ENCODE peak calls at places on chromosomes 12 and 14, in nine cellular contexts. One of them, this sample, is unnamed.

GRCh38 chr12:57740656-57741412 is 2.3 kb upstream of the AGAP2 start:
- DNase-seq in AML-193: peak
- DNase-seq in cardiac fibroblast: no peak
- DNase-seq in fibroblast of the aortic adventitia: no peak
- DNase-seq in astrocyte of the cerebellum: no peak
- DNase-seq in activated effector memory CD4-positive, alpha-beta T cell treated with anti-CD3 and anti-CD28 coated beads, Interleukin-2, amount 50 U/mL, for 16 hours: peak
- DNase-seq in T-helper 1 cell: peak
- DNase-seq in A549: no peak
- DNase-seq in T-cell: peak
- DNase-seq in this sample: peak

GRCh38 chr14:75295061-75295461 is 16.4 kb downstream of the FOS start:
- DNase-seq in fibroblast of the aortic adventitia: peak
- DNase-seq in A549: peak
- DNase-seq in T-cell: no peak
- DNase-seq in cardiac fibroblast: peak
- DNase-seq in activated effector memory CD4-positive, alpha-beta T cell treated with anti-CD3 and anti-CD28 coated beads, Interleukin-2, amount 50 U/mL, for 16 hours: no peak
- DNase-seq in AML-193: no peak
- DNase-seq in T-helper 1 cell: no peak
- DNase-seq in astrocyte of the cerebellum: no peak
- DNase-seq in this sample: peak

GRCh38 chr14:54331516-54331915 is 65.3 kb upstream of the CDKN3 start:
- DNase-seq in cardiac fibroblast: no peak
- DNase-seq in astrocyte of the cerebellum: no peak
- DNase-seq in AML-193: no peak
- DNase-seq in A549: no peak
- DNase-seq in T-helper 1 cell: no peak
- DNase-seq in fibroblast of the aortic adventitia: no peak
- DNase-seq in T-cell: no peak
- DNase-seq in activated effector memory CD4-positive, alpha-beta T cell treated with anti-CD3 and anti-CD28 coated beads, Interleukin-2, amount 50 U/mL, for 16 hours: no peak
- DNase-seq in this sample: no peak

GRCh38 chr14:64191756-64192155 is 102.4 kb downstream of the ESR2 start:
- DNase-seq in A549: no peak
- DNase-seq in astrocyte of the cerebellum: peak
- DNase-seq in AML-193: no peak
- DNase-seq in fibroblast of the aortic adventitia: peak
- DNase-seq in activated effector memory CD4-positive, alpha-beta T cell treated with anti-CD3 and anti-CD28 coated beads, Interleukin-2, amount 50 U/mL, for 16 hours: no peak
- DNase-seq in cardiac fibroblast: peak
- DNase-seq in T-helper 1 cell: no peak
- DNase-seq in T-cell: no peak
- DNase-seq in this sample: peak

GRCh38 chr12:64782181-64782580 is 23.0 kb upstream of the GNS start:
- DNase-seq in cardiac fibroblast: no peak
- DNase-seq in T-cell: no peak
- DNase-seq in AML-193: peak
- DNase-seq in astrocyte of the cerebellum: no peak
- DNase-seq in activated effector memory CD4-positive, alpha-beta T cell treated with anti-CD3 and anti-CD28 coated beads, Interleukin-2, amount 50 U/mL, for 16 hours: no peak
- DNase-seq in T-helper 1 cell: no peak
- DNase-seq in A549: no peak
- DNase-seq in fibroblast of the aortic adventitia: no peak
- DNase-seq in this sample: no peak

GRCh38 chr14:96079066-96079465 is 39.9 kb downstream of the C14orf132 start:
- DNase-seq in cardiac fibroblast: no peak
- DNase-seq in A549: no peak
- DNase-seq in T-helper 1 cell: no peak
- DNase-seq in AML-193: no peak
- DNase-seq in activated effector memory CD4-positive, alpha-beta T cell treated with anti-CD3 and anti-CD28 coated beads, Interleukin-2, amount 50 U/mL, for 16 hours: peak
- DNase-seq in T-cell: no peak
- DNase-seq in fibroblast of the aortic adventitia: no peak
- DNase-seq in astrocyte of the cerebellum: no peak
- DNase-seq in this sample: no peak

GRCh38 chr12:69657376-69658137 is 41.5 kb downstream of the BEST3 start:
- DNase-seq in A549: no peak
- DNase-seq in cardiac fibroblast: peak
- DNase-seq in AML-193: no peak
- DNase-seq in T-helper 1 cell: no peak
- DNase-seq in astrocyte of the cerebellum: no peak
- DNase-seq in T-cell: no peak
- DNase-seq in fibroblast of the aortic adventitia: peak
- DNase-seq in activated effector memory CD4-positive, alpha-beta T cell treated with anti-CD3 and anti-CD28 coated beads, Interleukin-2, amount 50 U/mL, for 16 hours: no peak
- DNase-seq in this sample: no peak

GRCh38 chr12:52380271-52380694 is 5.2 kb downstream of the KRT84 start:
- DNase-seq in A549: peak
- DNase-seq in astrocyte of the cerebellum: no peak
- DNase-seq in fibroblast of the aortic adventitia: peak
- DNase-seq in T-helper 1 cell: no peak
- DNase-seq in activated effector memory CD4-positive, alpha-beta T cell treated with anti-CD3 and anti-CD28 coated beads, Interleukin-2, amount 50 U/mL, for 16 hours: no peak
- DNase-seq in cardiac fibroblast: peak
- DNase-seq in AML-193: no peak
- DNase-seq in T-cell: no peak
- DNase-seq in this sample: no peak

GRCh38 chr14:68879321-68879781 is 86.5 kb upstream of the ZFP36L1 start:
- DNase-seq in fibroblast of the aortic adventitia: no peak
- DNase-seq in astrocyte of the cerebellum: no peak
- DNase-seq in T-helper 1 cell: no peak
- DNase-seq in A549: no peak
- DNase-seq in activated effector memory CD4-positive, alpha-beta T cell treated with anti-CD3 and anti-CD28 coated beads, Interleukin-2, amount 50 U/mL, for 16 hours: peak
- DNase-seq in AML-193: no peak
- DNase-seq in cardiac fibroblast: no peak
- DNase-seq in T-cell: no peak
- DNase-seq in this sample: no peak

GRCh38 chr12:121466800-121467637 is 67.1 kb downstream of the RNF34 start:
- DNase-seq in activated effector memory CD4-positive, alpha-beta T cell treated with anti-CD3 and anti-CD28 coated beads, Interleukin-2, amount 50 U/mL, for 16 hours: peak
- DNase-seq in A549: peak
- DNase-seq in fibroblast of the aortic adventitia: peak
- DNase-seq in AML-193: peak
- DNase-seq in T-helper 1 cell: peak
- DNase-seq in T-cell: peak
- DNase-seq in cardiac fibroblast: peak
- DNase-seq in astrocyte of the cerebellum: peak
- DNase-seq in this sample: peak

GRCh38 chr12:110102255-110102654 is 21.9 kb upstream of the IFT81 start:
- DNase-seq in activated effector memory CD4-positive, alpha-beta T cell treated with anti-CD3 and anti-CD28 coated beads, Interleukin-2, amount 50 U/mL, for 16 hours: peak
- DNase-seq in fibroblast of the aortic adventitia: peak
- DNase-seq in T-helper 1 cell: no peak
- DNase-seq in AML-193: peak
- DNase-seq in astrocyte of the cerebellum: peak
- DNase-seq in A549: peak
- DNase-seq in T-cell: no peak
- DNase-seq in cardiac fibroblast: peak
- DNase-seq in this sample: peak

GRCh38 chr12:53733051-53733812 is 6.0 kb upstream of the CALCOCO1 start:
- DNase-seq in fibroblast of the aortic adventitia: peak
- DNase-seq in T-cell: no peak
- DNase-seq in activated effector memory CD4-positive, alpha-beta T cell treated with anti-CD3 and anti-CD28 coated beads, Interleukin-2, amount 50 U/mL, for 16 hours: no peak
- DNase-seq in T-helper 1 cell: no peak
- DNase-seq in AML-193: no peak
- DNase-seq in cardiac fibroblast: no peak
- DNase-seq in A549: no peak
- DNase-seq in astrocyte of the cerebellum: peak
- DNase-seq in this sample: no peak

GRCh38 chr14:36658091-36659009 is 3.3 kb upstream of the PAX9 start:
- DNase-seq in T-helper 1 cell: no peak
- DNase-seq in fibroblast of the aortic adventitia: no peak
- DNase-seq in activated effector memory CD4-positive, alpha-beta T cell treated with anti-CD3 and anti-CD28 coated beads, Interleukin-2, amount 50 U/mL, for 16 hours: no peak
- DNase-seq in AML-193: no peak
- DNase-seq in cardiac fibroblast: no peak
- DNase-seq in A549: no peak
- DNase-seq in T-cell: no peak
- DNase-seq in astrocyte of the cerebellum: no peak
- DNase-seq in this sample: no peak

GRCh38 chr12:82867782-82868505 is 181.2 kb downstream of the TMTC2 start:
- DNase-seq in activated effector memory CD4-positive, alpha-beta T cell treated with anti-CD3 and anti-CD28 coated beads, Interleukin-2, amount 50 U/mL, for 16 hours: no peak
- DNase-seq in T-helper 1 cell: no peak
- DNase-seq in astrocyte of the cerebellum: no peak
- DNase-seq in AML-193: no peak
- DNase-seq in T-cell: no peak
- DNase-seq in A549: no peak
- DNase-seq in fibroblast of the aortic adventitia: no peak
- DNase-seq in cardiac fibroblast: no peak
- DNase-seq in this sample: no peak

GRCh38 chr14:49189381-49189780 is 396.8 kb downstream of the RPS29 start:
- DNase-seq in T-cell: no peak
- DNase-seq in AML-193: no peak
- DNase-seq in activated effector memory CD4-positive, alpha-beta T cell treated with anti-CD3 and anti-CD28 coated beads, Interleukin-2, amount 50 U/mL, for 16 hours: no peak
- DNase-seq in T-helper 1 cell: no peak
- DNase-seq in astrocyte of the cerebellum: no peak
- DNase-seq in A549: no peak
- DNase-seq in fibroblast of the aortic adventitia: no peak
- DNase-seq in cardiac fibroblast: no peak
- DNase-seq in this sample: no peak

GRCh38 chr12:110165540-110166159 is 41.5 kb downstream of the IFT81 start:
- DNase-seq in T-cell: no peak
- DNase-seq in AML-193: no peak
- DNase-seq in astrocyte of the cerebellum: no peak
- DNase-seq in T-helper 1 cell: no peak
- DNase-seq in fibroblast of the aortic adventitia: no peak
- DNase-seq in activated effector memory CD4-positive, alpha-beta T cell treated with anti-CD3 and anti-CD28 coated beads, Interleukin-2, amount 50 U/mL, for 16 hours: no peak
- DNase-seq in cardiac fibroblast: no peak
- DNase-seq in A549: no peak
- DNase-seq in this sample: no peak

GRCh38 chr14:72559669-72560068 is 334.2 kb downstream of the DPF3 start:
- DNase-seq in astrocyte of the cerebellum: no peak
- DNase-seq in activated effector memory CD4-positive, alpha-beta T cell treated with anti-CD3 and anti-CD28 coated beads, Interleukin-2, amount 50 U/mL, for 16 hours: no peak
- DNase-seq in cardiac fibroblast: no peak
- DNase-seq in fibroblast of the aortic adventitia: no peak
- DNase-seq in T-cell: no peak
- DNase-seq in A549: no peak
- DNase-seq in T-helper 1 cell: no peak
- DNase-seq in AML-193: no peak
- DNase-seq in this sample: no peak